ENCODE peak calls at places on chromosomes 1 and 21, in five cellular contexts. Z is H4, N is astrocyte of the spinal cord, S is activated gamma-delta T cell, U is NCI-H2081. O is an unnamed sample.

GRCh38 chr1:182998482-182998881 is 24.7 kb upstream of the LAMC1 start:
- DNase-seq in S (no peak), U (no peak), N (no peak), Z (no peak), O (no peak)

GRCh38 chr1:26050255-26050640 is 4.3 kb upstream of the SLC30A2 start:
- DNase-seq in N (no peak), U (no peak), S (no peak), Z (no peak), O (no peak)

GRCh38 chr21:44958471-44959191 is 18.8 kb downstream of the SLX9 start:
- DNase-seq in Z (no peak), N (peak), U (no peak), S (no peak), O (no peak)

GRCh38 chr1:95407146-95407863 is 173.3 kb downstream of the RWDD3 start:
- DNase-seq in U (no peak), N (no peak), S (no peak), Z (no peak), O (no peak)

GRCh38 chr1:60753508-60753907 is 328.9 kb upstream of the NFIA start:
- DNase-seq in Z (no peak), S (no peak), U (peak), N (no peak), O (no peak)

GRCh38 chr1:115559987-115560386 is 81.8 kb upstream of the VANGL1 start:
- DNase-seq in U (no peak), Z (no peak), N (no peak), S (no peak), O (no peak)

GRCh38 chr21:36005018-36005417 is 55.3 kb downstream of the SETD4 start:
- DNase-seq in Z (peak), U (no peak), S (no peak), N (no peak), O (no peak)

GRCh38 chr1:245894843-245895242 is 612.2 kb downstream of the SMYD3 start:
- DNase-seq in S (no peak), Z (peak), N (no peak), U (no peak), O (no peak)

O was measured in SJSA1.